ENCODE peak calls at places on chromosomes 6 and 20, in four cellular contexts. S is WERI-Rb-1, M is transverse colon, U is body of pancreas. X is an unnamed sample.

GRCh38 chr6:84853901-84854300 is 89.5 kb upstream of the TBX18 start:
- DNase-seq in U (no peak), S (no peak), M (no peak), X (no peak)

GRCh38 chr20:57207251-57207650 is 59.2 kb downstream of the BMP7 start:
- DNase-seq in S (no peak), M (no peak), U (no peak), X (no peak)

GRCh38 chr6:89237158-89237557 is 20.0 kb upstream of the GABRR1 start:
- DNase-seq in M (peak; percentile 20), U (no peak), S (no peak), X (no peak)

GRCh38 chr6:113529191-113529590 is 328.0 kb upstream of the MARCKS start:
- DNase-seq in U (no peak), M (no peak), S (no peak), X (no peak)

GRCh38 chr6:17758113-17758512 is 51.4 kb upstream of the NUP153 start:
- DNase-seq in U (no peak), M (no peak), S (no peak), X (no peak)

GRCh38 chr6:134123666-134124208 is 71.3 kb upstream of the SLC2A12 start:
- DNase-seq in M (no peak), S (peak; percentile 27), U (no peak), X (no peak)

GRCh38 chr6:92369309-92369708 is 1050.0 kb downstream of the EPHA7 start:
- DNase-seq in S (no peak), M (no peak), U (no peak), X (no peak)

GRCh38 chr20:24341781-24342180 is 127.6 kb upstream of the SYNDIG1 start:
- DNase-seq in M (no peak), U (no peak), S (no peak), X (no peak)

GRCh38 chr6:21593927-21594421 is 423 bp downstream of the SOX4 start:
- DNase-seq in U (peak; percentile 37), S (peak; percentile 62), M (peak; percentile 41), X (no peak)

DNA sequence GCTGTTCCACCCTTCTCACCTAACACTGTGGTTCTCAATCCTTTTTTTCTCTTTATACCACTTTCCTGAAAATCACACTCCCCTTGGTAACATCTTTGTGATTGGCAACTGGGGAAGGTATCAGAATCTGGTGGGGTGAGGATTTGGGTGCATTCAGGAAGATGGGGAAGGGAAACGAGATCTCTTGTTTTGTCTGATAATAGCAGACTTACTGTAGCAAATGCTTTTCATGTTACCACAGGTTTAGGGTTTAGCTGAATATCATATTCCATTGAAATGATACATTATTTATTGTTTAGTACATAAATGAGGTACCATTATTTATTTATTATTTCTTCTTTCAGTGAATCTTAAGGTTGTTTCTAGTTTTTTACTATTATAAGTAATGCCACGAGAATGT is 100.8 kb downstream of the RTN4IP1 start:
- DNase-seq in M (no peak), U (no peak), S (no peak), X (no peak)
- H3K4me3 ChIP-seq in M (no peak overlapping the region), U (no peak overlapping the region), S (no peak overlapping the region), X (no peak overlapping the region)

GRCh38 chr6:27130668-27131428 is 116.7 kb upstream of the PRSS16 start:
- DNase-seq in U (no peak), M (no peak), S (no peak), X (no peak)
- TF ChIP-seq CTCF in U (no peak), M (no peak), S (no peak), X (no peak)

GRCh38 chr20:11544029-11544678 is 373.5 kb upstream of the BTBD3 start:
- DNase-seq in S (peak; percentile 24), M (peak; percentile 14), U (peak; percentile 42), X (no peak)
- H3K4me3 ChIP-seq in S (no peak overlapping the region), M (no peak overlapping the region), U (no peak overlapping the region), X (no peak overlapping the region)

GRCh38 chr6:75693534-75693933 is 55.5 kb upstream of the MYO6 start:
- DNase-seq in S (no peak), U (no peak), M (no peak), X (no peak)
- TF ChIP-seq CTCF in S (no peak), U (no peak), M (no peak), X (no peak)

GRCh38 chr6:31764239-31764638 is 1.8 kb downstream of the SAPCD1 start:
- DNase-seq in U (no peak), M (no peak), S (no peak), X (no peak)

GRCh38 chr6:31765559-31765909 is 3.1 kb downstream of the SAPCD1 start:
- DNase-seq in S (no peak), M (no peak), U (no peak), X (no peak)

GRCh38 chr6:31767096-31767645 is 4.7 kb downstream of the SAPCD1 start:
- DNase-seq in U (no peak), S (no peak), M (no peak), X (no peak)

GRCh38 chr6:31763617-31763940 is 1.1 kb downstream of the SAPCD1 start:
- DNase-seq in U (no peak), M (no peak), S (peak; percentile 83), X (no peak)

GRCh38 chr6:31765910-31766794 is 3.7 kb downstream of the SAPCD1 start:
- DNase-seq in M (no peak), S (no peak), U (no peak), X (no peak)
- H3K4me3 ChIP-seq in M (no peak overlapping the region), S (no peak overlapping the region), U (no peak overlapping the region), X (no peak overlapping the region)

X was measured in left lung.